ENCODE peak calls at places on chromosomes 5 and 9, in four cellular contexts. L, E, K and Z are unnamed samples.

GRCh38 chr5:74187757-74188156 is 452.8 kb downstream of the ENC1 start:
- DNase-seq in L (peak), K (no peak), E (no peak), Z (no peak)

GRCh38 chr5:113293613-113294340 is 141.0 kb downstream of the TSSK1B start:
- DNase-seq in K (no peak), L (peak), E (no peak), Z (no peak)

GRCh38 chr5:169763437-169764301 is 126.6 kb downstream of the DOCK2 start:
- DNase-seq in K (no peak), E (peak), L (no peak), Z (no peak)

GRCh38 chr9:126248680-126249079 is 77.9 kb upstream of the MVB12B start:
- DNase-seq in L (no peak), E (no peak), K (no peak), Z (no peak)

GRCh38 chr5:1190296-1190695 is 11.1 kb upstream of the SLC6A19 start:
- DNase-seq in K (no peak), L (no peak), E (no peak), Z (no peak)

GRCh38 chr5:133870661-133871060 is 97.8 kb downstream of the C5orf15 start:
- DNase-seq in K (no peak), L (no peak), E (no peak), Z (no peak)

GRCh38 chr5:92687793-92688467 is 893.1 kb downstream of the NR2F1-AS1 start:
- DNase-seq in K (no peak), E (no peak), L (no peak), Z (peak)

GRCh38 chr9:28946648-28947047 is 1373.4 kb upstream of the C9orf72 start:
- DNase-seq in L (no peak), E (no peak), K (no peak), Z (no peak)

GRCh38 chr5:57429513-57430120 is 53.0 kb downstream of the ACTBL2 start:
- DNase-seq in L (no peak), K (no peak), E (no peak), Z (no peak)

GRCh38 chr9:93265301-93265971 is 81.5 kb downstream of the WNK2 start:
- DNase-seq in K (peak), E (no peak), L (no peak), Z (no peak)

GRCh38 chr9:95081998-95082397 is 235.5 kb downstream of the FANCC start:
- DNase-seq in K (no peak), E (no peak), L (no peak), Z (no peak)

GRCh38 chr5:115898656-115899055 is 56.9 kb downstream of the AP3S1 start:
- DNase-seq in E (no peak), K (no peak), L (no peak), Z (no peak)

GRCh38 chr5:16489322-16489791 is 23.8 kb upstream of the ZNF622 start:
- DNase-seq in K (no peak), E (no peak), L (no peak), Z (peak)

GRCh38 chr9:100774962-100775361 is 197.1 kb downstream of the CAVIN4 start:
- DNase-seq in K (no peak), E (no peak), L (no peak), Z (no peak)

GRCh38 chr9:107483666-107484065 is 5.9 kb downstream of the KLF4 start:
- DNase-seq in K (no peak), L (no peak), E (no peak), Z (no peak)

GRCh38 chr5:156694556-156694955 is 155.5 kb upstream of the PPP1R2B start:
- DNase-seq in L (no peak), E (no peak), K (no peak), Z (no peak)

GRCh38 chr5:89120719-89121118 is 237.7 kb upstream of the MEF2C start:
- DNase-seq in L (no peak), K (no peak), E (no peak), Z (no peak)

GRCh38 chr5:50666261-50667078 is at the start of gene PARP8:
- DNase-seq in K (no peak), E (no peak), L (peak), Z (no peak)

GRCh38 chr5:2726366-2726765 is 25.1 kb downstream of the IRX2 start:
- DNase-seq in K (no peak), E (no peak), L (no peak), Z (no peak)

GRCh38 chr5:84885479-84886258 is 501.0 kb upstream of the EDIL3 start:
- DNase-seq in K (no peak), L (no peak), E (no peak), Z (no peak)

GRCh38 chr9:130579738-130580463 is 524 bp downstream of the FUBP3 start:
- DNase-seq in E (no peak), L (no peak), K (no peak), Z (no peak)
- TF ChIP-seq ETV6 in E (no peak), L (no peak), K (no peak), Z (no peak)

GRCh38 chr5:128441923-128442322 is 96.1 kb downstream of the FBN2 start:
- DNase-seq in K (no peak), E (no peak), L (no peak), Z (no peak)

GRCh38 chr5:128435861-128436260 is 102.2 kb downstream of the FBN2 start:
- DNase-seq in E (no peak), K (no peak), L (no peak), Z (no peak)

GRCh38 chr5:128441165-128441564 is 96.9 kb downstream of the FBN2 start:
- DNase-seq in K (no peak), E (no peak), L (no peak), Z (no peak)

DNA sequence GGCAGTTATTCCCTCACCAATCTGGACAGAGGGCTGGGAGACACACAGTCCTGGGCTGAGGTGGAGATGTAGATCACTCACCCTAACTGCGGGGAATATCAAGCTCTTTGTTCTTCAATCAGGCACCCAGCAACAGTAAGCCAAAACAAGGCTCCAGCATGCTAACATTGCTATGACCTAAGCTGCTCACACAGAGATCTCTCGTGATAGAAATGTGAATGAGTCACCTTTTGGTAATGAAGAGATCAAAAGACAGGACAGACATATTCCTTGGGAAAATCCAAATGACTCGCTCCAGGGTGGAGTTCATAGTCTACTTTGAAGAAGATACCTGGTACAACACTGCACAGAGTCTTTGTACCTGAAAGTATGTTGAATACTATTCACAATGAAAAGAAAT is 101.2 kb downstream of the FBN2 start:
- DNase-seq in L (no peak), K (no peak), E (no peak), Z (peak)
- TF ChIP-seq ETV6 in L (no peak), K (no peak), E (no peak), Z (no peak)

DNA sequence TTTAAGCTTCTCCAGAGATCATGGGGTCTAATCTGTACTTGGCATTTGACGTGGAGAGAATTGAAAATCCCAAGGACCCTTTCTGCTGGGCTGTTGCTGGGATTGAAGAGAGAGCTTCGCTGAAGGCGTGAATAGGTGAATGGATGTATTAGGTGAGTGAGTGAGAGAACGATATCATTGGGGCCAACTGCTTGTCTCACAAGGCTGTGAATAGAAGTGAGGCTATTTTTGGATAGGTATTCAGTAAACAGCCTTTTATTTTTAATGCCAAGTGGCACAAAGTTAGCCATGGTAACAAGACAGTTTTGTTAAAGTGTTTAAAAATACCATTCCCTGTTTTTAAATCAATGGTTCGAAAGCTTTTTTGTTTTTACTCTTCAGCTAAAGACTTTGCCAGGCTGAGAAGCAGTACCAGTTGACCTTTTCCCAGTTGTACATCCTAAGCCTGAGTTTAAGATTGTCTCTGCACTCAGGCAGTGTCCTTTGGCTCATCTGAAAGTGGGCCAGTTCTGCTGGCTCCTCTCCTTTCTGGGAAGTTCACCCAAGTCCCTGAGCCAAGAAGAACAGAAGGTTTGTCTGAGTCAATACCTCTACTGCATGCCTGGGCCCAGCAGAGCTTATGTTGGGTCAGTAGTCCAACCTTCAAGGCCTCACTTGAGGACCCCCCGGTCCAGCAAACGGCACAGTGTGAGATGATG is 156.4 kb downstream of the MACROH2A1 start:
- DNase-seq in L (no peak), K (no peak), E (no peak), Z (no peak)
- TF ChIP-seq ETV6 in L (no peak), K (no peak), E (no peak), Z (no peak)

GRCh38 chr9:121201045-121201737 is 478 bp downstream of the RAB14 start:
- DNase-seq in K (peak), E (no peak), L (peak), Z (no peak)
- TF ChIP-seq ETV6 in K (no peak), E (no peak), L (no peak), Z (no peak)

GRCh38 chr9:136088939-136089696 is 6.0 kb downstream of the NACC2 start:
- DNase-seq in E (no peak), K (peak), L (no peak), Z (no peak)
- TF ChIP-seq ETV6 in E (no peak), K (no peak), L (no peak), Z (no peak)